ENCODE peak calls at places on chromosomes 3 and 15, in four cellular contexts. R, T, Q and L are unnamed samples.

GRCh38 chr3:156472150-156472549 is 82.8 kb downstream of the SSR3 start:
- DNase-seq in T (no peak), R (no peak), Q (no peak), L (no peak)

GRCh38 chr3:49174586-49174985 is 3.2 kb downstream of the KLHDC8B start:
- DNase-seq in Q (no peak), T (no peak), R (no peak), L (no peak)

GRCh38 chr3:180215866-180216265 is 179.1 kb upstream of the PEX5L start:
- DNase-seq in R (no peak), Q (no peak), T (no peak), L (no peak)

GRCh38 chr15:101327147-101327740 is 32.2 kb upstream of the SNRPA1 start:
- DNase-seq in Q (no peak), T (no peak), R (no peak), L (no peak)

GRCh38 chr3:132622756-132623155 is 25.7 kb downstream of the ACKR4 start:
- DNase-seq in R (no peak), T (no peak), Q (no peak), L (no peak)

GRCh38 chr3:53806182-53807116 is 39.8 kb downstream of the CHDH start:
- DNase-seq in T (no peak), Q (peak; percentile 12), R (no peak), L (no peak)

GRCh38 chr3:11672396-11672795 is 28.7 kb upstream of the VGLL4 start:
- DNase-seq in R (no peak), T (no peak), Q (no peak), L (no peak)

GRCh38 chr15:79168922-79169322 is 78.3 kb upstream of the RASGRF1 start:
- DNase-seq in Q (peak; percentile 48), R (no peak), T (peak; percentile 7), L (no peak)

GRCh38 chr15:99552111-99552510 is 13.7 kb upstream of the MEF2A start:
- DNase-seq in R (no peak), Q (no peak), T (no peak), L (no peak)

GRCh38 chr3:101177577-101177976 is 142.8 kb downstream of the IMPG2 start:
- DNase-seq in T (no peak), R (no peak), Q (no peak), L (no peak)

GRCh38 chr3:197527569-197527968 is 28.2 kb downstream of the BDH1 start:
- DNase-seq in R (no peak), T (no peak), Q (no peak), L (no peak)

GRCh38 chr3:36944641-36945270 is at the start of gene TRANK1:
- DNase-seq in T (peak; percentile 42), Q (peak; percentile 81), R (peak; percentile 84), L (peak; percentile 78)

GRCh38 chr15:82750831-82751181 is 41.1 kb upstream of the AP3B2 start:
- DNase-seq in T (no peak), Q (no peak), R (no peak), L (no peak)

GRCh38 chr15:98035577-98036010 is 75.1 kb downstream of the ARRDC4 start:
- DNase-seq in Q (no peak), T (no peak), R (no peak), L (no peak)

GRCh38 chr15:43198992-43199391 is 13.8 kb downstream of the CCNDBP1 start:
- DNase-seq in R (no peak), Q (no peak), T (no peak), L (no peak)

GRCh38 chr3:138675393-138675792 is 66.8 kb downstream of the FAIM start:
- DNase-seq in Q (no peak), T (no peak), R (no peak), L (no peak)

GRCh38 chr3:111326144-111326995 is 215.6 kb upstream of the CD96 start:
- DNase-seq in Q (no peak), T (no peak), R (no peak), L (no peak)

GRCh38 chr3:43478380-43478779 is 143.4 kb downstream of the ANO10 start:
- DNase-seq in R (no peak), T (no peak), Q (no peak), L (no peak)

GRCh38 chr3:58236527-58237237 is 910 bp upstream of the ABHD6 start:
- DNase-seq in R (peak; percentile 49), T (no peak), Q (peak; percentile 26), L (no peak)

GRCh38 chr15:65805019-65805738 is 13.1 kb upstream of the DENND4A start:
- DNase-seq in Q (no peak), T (no peak), R (no peak), L (no peak)

GRCh38 chr3:182810574-182811268 is 17.4 kb downstream of the ATP11B start:
- DNase-seq in Q (no peak), R (no peak), T (no peak), L (no peak)

GRCh38 chr15:31273258-31273941 is 53.2 kb upstream of the KLF13 start:
- DNase-seq in R (peak; percentile 32), T (peak; percentile 3), Q (peak; percentile 11), L (peak; percentile 19)

GRCh38 chr15:98000249-98001203 is 40.0 kb downstream of the ARRDC4 start:
- DNase-seq in Q (no peak), T (no peak), R (no peak), L (no peak)

GRCh38 chr3:46607603-46608028 is 4.7 kb upstream of the FAM240A start:
- DNase-seq in R (no peak), Q (no peak), T (no peak), L (no peak)

GRCh38 chr3:163939926-163940325 is 1138.4 kb downstream of the SI start:
- DNase-seq in Q (no peak), R (no peak), T (no peak), L (no peak)

GRCh38 chr3:186888569-186888968 is 41.8 kb upstream of the ST6GAL1 start:
- DNase-seq in R (no peak), Q (no peak), T (no peak), L (no peak)

GRCh38 chr3:9056581-9056980 is 93.3 kb upstream of the RAD18 start:
- DNase-seq in T (no peak), R (no peak), Q (no peak), L (no peak)

GRCh38 chr3:49807427-49808114 is 4.5 kb downstream of the INKA1 start:
- DNase-seq in T (no peak), R (no peak), Q (no peak), L (no peak)

GRCh38 chr3:2849092-2849491 is 261.1 kb downstream of the IL5RA start:
- DNase-seq in T (no peak), R (no peak), Q (no peak), L (no peak)

GRCh38 chr15:76647612-76648011 is 257.5 kb downstream of the SCAPER start:
- DNase-seq in Q (no peak), T (no peak), R (no peak), L (no peak)

GRCh38 chr3:186286114-186286513 is 75.9 kb downstream of the DGKG start:
- DNase-seq in R (no peak), Q (no peak), T (no peak), L (no peak)

GRCh38 chr3:36800533-36801116 is 36.3 kb upstream of the DCLK3 start:
- DNase-seq in Q (no peak), T (no peak), R (no peak), L (no peak)

GRCh38 chr3:184361932-184362667 is 590 bp downstream of the POLR2H start:
- DNase-seq in Q (peak; percentile 86), T (peak; percentile 60), R (peak; percentile 81), L (peak; percentile 23)

GRCh38 chr3:128489860-128490649 is 2.9 kb downstream of the GATA2 start:
- DNase-seq in R (peak; percentile 49), T (peak; percentile 63), Q (no peak), L (peak; percentile 32)

GRCh38 chr3:4981160-4981687 is 2.0 kb downstream of the BHLHE40 start:
- DNase-seq in Q (no peak), T (no peak), R (no peak), L (no peak)
- H3K27me3 ChIP-seq in Q (no peaks in the 10 kb centered on the region), T (no peaks in the 10 kb centered on the region), R (no peaks in the 10 kb centered on the region), L (no peaks in the 10 kb centered on the region)

GRCh38 chr3:134030801-134031619 is 1.3 kb upstream of the SLCO2A1 start:
- DNase-seq in T (no peak), R (no peak), Q (no peak), L (no peak)
- H3K27me3 ChIP-seq in T (no peaks in the 10 kb centered on the region), R (peaks cover 12% of the 10 kb centered on the region), Q (no peaks in the 10 kb centered on the region), L (no peaks in the 10 kb centered on the region)

GRCh38 chr3:5110307-5110706 is 11.8 kb upstream of the ARL8B start:
- DNase-seq in R (no peak), Q (no peak), T (no peak), L (no peak)
- H3K27me3 ChIP-seq in R (no peaks in the 10 kb centered on the region), Q (no peaks in the 10 kb centered on the region), T (no peaks in the 10 kb centered on the region), L (no peaks in the 10 kb centered on the region)

GRCh38 chr3:62376906-62377865 is 3.8 kb upstream of the FEZF2 start:
- DNase-seq in Q (no peak), R (no peak), T (no peak), L (no peak)
- H3K27me3 ChIP-seq in Q (no peaks in the 10 kb centered on the region), R (peaks cover 94% of the 10 kb centered on the region), T (peaks cover 44% of the 10 kb centered on the region), L (peaks cover 6% of the 10 kb centered on the region)